ENCODE peak calls at places on chromosomes 4 and X, in eight cellular contexts. T, O, D, B, Z, K, Y and W are unnamed samples.

GRCh38 chr4:99062120-99062519 is 26.5 kb downstream of the ADH5 start:
- DNase-seq in T (no peak), O (no peak), D (no peak), B (no peak), Z (no peak), K (no peak), Y (no peak), W (no peak)

GRCh38 chrX:32825009-32825408 is 386.3 kb downstream of the DMD start:
- DNase-seq in T (no peak), O (no peak), D (no peak), B (no peak), Z (no peak), K (no peak), Y (no peak), W (no peak)

GRCh38 chr4:57425610-57426009 is 315.4 kb upstream of the IGFBP7 start:
- DNase-seq in T (no peak), O (no peak), D (peak; percentile 39), B (no peak), Z (no peak), K (peak; percentile 73), Y (no peak), W (no peak)

GRCh38 chrX:50941638-50942037 is 31.1 kb downstream of the BMP15 start:
- DNase-seq in T (no peak), O (peak; percentile 68), D (no peak), B (no peak), Z (no peak), K (no peak), Y (no peak), W (peak; percentile 6)

GRCh38 chr4:15035152-15035551 is 32.9 kb downstream of the CPEB2 start:
- DNase-seq in T (no peak), O (no peak), D (peak; percentile 48), B (no peak), Z (no peak), K (peak; percentile 13), Y (no peak), W (no peak)

GRCh38 chr4:153931804-153932203 is 142.9 kb upstream of the SFRP2 start:
- DNase-seq in T (peak; percentile 27), O (no peak), D (no peak), B (no peak), Z (no peak), K (peak; percentile 80), Y (no peak), W (no peak)

GRCh38 chr4:174265917-174266316 is 17.6 kb downstream of the FBXO8 start:
- DNase-seq in T (peak; percentile 8), O (no peak), D (no peak), B (no peak), Z (no peak), K (no peak), Y (no peak), W (no peak)

GRCh38 chr4:173317003-173317402 is 17.2 kb downstream of the HMGB2 start:
- DNase-seq in T (no peak), O (no peak), D (no peak), B (no peak), Z (no peak), K (no peak), Y (no peak), W (no peak)

GRCh38 chr4:174828845-174829701 is at the start of gene GLRA3:
- DNase-seq in T (peak; percentile 65), O (peak; percentile 81), D (peak; percentile 70), B (peak; percentile 68), Z (peak; percentile 47), K (peak; percentile 42), Y (no peak), W (peak; percentile 78)

GRCh38 chr4:152585036-152585439 is 49.1 kb upstream of the FBXW7 start:
- DNase-seq in T (no peak), O (no peak), D (no peak), B (no peak), Z (no peak), K (no peak), Y (no peak), W (peak; percentile 76)

GRCh38 chr4:4327652-4328121 is 37.6 kb downstream of the ZBTB49 start:
- DNase-seq in T (peak; percentile 62), O (peak; percentile 88), D (no peak), B (peak; percentile 59), Z (no peak), K (peak; percentile 18), Y (no peak), W (no peak)

GRCh38 chrX:137058339-137059127 is 24.7 kb upstream of the GPR101 start:
- DNase-seq in T (no peak), O (no peak), D (no peak), B (no peak), Z (no peak), K (no peak), Y (no peak), W (no peak)

GRCh38 chrX:143621276-143621675 is 14.6 kb downstream of the SLITRK4 start:
- DNase-seq in T (no peak), O (no peak), D (no peak), B (no peak), Z (no peak), K (no peak), Y (no peak), W (no peak)

DNA sequence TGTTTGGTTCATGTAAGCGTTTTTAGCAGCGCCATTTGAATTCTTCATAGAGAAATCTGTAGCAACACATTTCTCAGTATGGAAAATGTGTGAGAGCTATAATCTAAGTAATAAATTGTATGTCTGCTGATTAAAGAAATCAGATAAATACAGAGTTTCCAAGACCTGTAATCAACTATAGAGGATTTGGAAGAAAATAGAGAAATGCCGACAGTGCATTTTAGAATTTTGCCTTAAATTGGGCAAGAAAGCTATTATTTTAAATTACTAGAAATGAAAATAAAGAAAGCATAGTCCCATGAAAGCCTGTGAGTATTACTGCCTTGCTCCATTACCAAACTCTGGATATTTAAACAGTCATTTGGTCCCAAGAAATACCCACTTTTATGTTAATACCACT is 2.7 kb downstream of the RUFY3 start:
- DNase-seq in T (no peak), O (no peak), D (no peak), B (no peak), Z (no peak), K (no peak), Y (no peak), W (no peak)
- H3K4me3 ChIP-seq in T (no peak overlapping the region), O (no peak overlapping the region), D (no peak overlapping the region), B (no peak overlapping the region), Z (no peak overlapping the region), K (no peak overlapping the region), Y (no peak overlapping the region), W (no peak overlapping the region)

GRCh38 chr4:80286451-80286850 is 20.0 kb downstream of the FGF5 start:
- DNase-seq in T (peak; percentile 36), O (no peak), D (no peak), B (no peak), Z (no peak), K (no peak), Y (no peak), W (no peak)
- H3K4me3 ChIP-seq in T (peak overlapping the region; percentile 47), O (no peak overlapping the region), D (no peak overlapping the region), B (no peak overlapping the region), Z (no peak overlapping the region), K (no peak overlapping the region), Y (no peak overlapping the region), W (no peak overlapping the region)

DNA sequence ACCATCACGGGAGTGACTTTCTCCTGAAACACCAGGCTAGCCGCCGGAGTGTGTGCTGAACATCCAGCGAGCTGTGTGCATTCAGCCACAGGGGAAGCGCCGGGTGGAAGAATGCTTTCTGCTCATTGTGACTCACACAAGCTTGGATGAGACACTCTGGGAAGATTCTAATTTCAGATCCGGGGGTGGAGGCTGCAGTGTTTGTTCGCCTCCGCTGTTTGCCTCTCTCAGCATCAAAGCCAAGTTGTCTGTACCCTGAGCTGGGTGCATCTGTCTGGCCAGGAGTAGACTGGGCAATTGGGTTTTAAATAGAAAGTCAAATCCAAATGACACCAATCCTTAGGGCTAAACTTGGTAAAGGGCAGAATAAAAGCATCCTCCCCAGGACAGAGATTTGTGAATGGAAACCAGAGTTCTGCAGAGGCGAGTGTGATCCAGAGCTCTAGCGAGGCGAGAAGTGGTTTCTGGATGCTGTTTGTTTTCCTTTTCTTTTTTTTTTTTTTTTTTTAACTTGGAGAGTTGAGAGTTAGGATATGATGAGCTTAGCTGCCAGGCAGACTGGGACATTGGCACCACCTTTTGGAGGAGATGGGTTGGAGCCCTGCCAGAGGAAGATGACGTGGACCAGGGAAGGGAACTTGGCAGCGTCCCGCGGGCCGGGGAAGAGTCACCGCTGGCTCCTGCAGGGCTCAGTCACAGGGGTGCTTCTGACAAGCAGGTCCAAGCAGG is 196.0 kb upstream of the PSAPL1 start:
- DNase-seq in T (peak; percentile 67), O (no peak), D (peak; percentile 91), B (peak; percentile 50), Z (no peak), K (peak; percentile 93), Y (no peak), W (no peak)
- H3K4me3 ChIP-seq in T (no peak overlapping the region), O (no peak overlapping the region), D (no peak overlapping the region), B (no peak overlapping the region), Z (no peak overlapping the region), K (peak overlapping the region; percentile 17), Y (no peak overlapping the region), W (no peak overlapping the region)

GRCh38 chr4:41061482-41062185 is 152.7 kb downstream of the APBB2 start:
- DNase-seq in T (peak; percentile 33), O (no peak), D (peak; percentile 32), B (no peak), Z (no peak), K (peak; percentile 35), Y (no peak), W (no peak)
- H3K4me3 ChIP-seq in T (no peak overlapping the region), O (no peak overlapping the region), D (no peak overlapping the region), B (no peak overlapping the region), Z (no peak overlapping the region), K (no peak overlapping the region), Y (no peak overlapping the region), W (no peak overlapping the region)

GRCh38 chrX:54042609-54043010 is 1.7 kb downstream of the PHF8 start:
- DNase-seq in T (peak; percentile 58), O (peak; percentile 82), D (peak; percentile 71), B (peak; percentile 45), Z (peak; percentile 50), K (peak; percentile 64), Y (peak; percentile 3), W (peak; percentile 51)
- H3K4me3 ChIP-seq in T (peak overlapping the region; percentile 76), O (peak overlapping the region; percentile 54), D (peak overlapping the region; percentile 71), B (peak overlapping the region; percentile 69), Z (peak overlapping the region; percentile 75), K (peak overlapping the region; percentile 70), Y (peak overlapping the region; percentile 86), W (peak overlapping the region; percentile 79)

GRCh38 chr4:25861422-25861926 is 1.3 kb downstream of the SEL1L3 start:
- DNase-seq in T (peak; percentile 77), O (no peak), D (peak; percentile 48), B (no peak), Z (no peak), K (peak; percentile 28), Y (no peak), W (peak; percentile 17)
- H3K4me3 ChIP-seq in T (peak overlapping the region; percentile 69), O (peak overlapping the region; percentile 83), D (peak overlapping the region; percentile 58), B (peak overlapping the region; percentile 88), Z (peak overlapping the region; percentile 71), K (peak overlapping the region; percentile 53), Y (peak overlapping the region; percentile 72), W (peak overlapping the region; percentile 85)

DNA sequence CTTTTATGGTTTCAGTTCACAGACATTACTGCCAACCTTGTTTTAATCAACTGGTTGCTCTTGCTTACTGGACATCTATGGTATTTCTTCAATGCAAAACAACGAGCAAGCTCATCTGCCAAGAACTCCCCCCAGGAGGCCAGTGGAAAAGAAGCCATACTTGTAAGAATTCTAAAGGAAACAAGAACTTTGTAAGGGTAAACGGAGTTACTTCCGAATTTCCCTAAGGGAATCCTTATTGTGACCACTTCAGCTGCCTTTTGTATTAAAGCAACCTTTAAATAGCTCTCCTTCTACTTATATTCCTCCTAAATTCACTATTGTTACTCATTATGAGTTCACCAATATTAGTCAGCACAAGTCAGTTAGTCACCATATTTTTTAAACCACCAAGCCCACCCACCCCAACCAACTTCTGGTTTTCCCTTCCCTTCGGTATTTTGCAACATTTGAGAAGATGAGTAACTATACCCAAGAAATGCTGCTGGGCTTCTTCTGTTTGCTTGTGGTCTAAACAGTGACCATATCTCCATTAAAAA is 602.8 kb upstream of the DIPK2B start:
- DNase-seq in T (peak; percentile 81), O (no peak), D (peak; percentile 95), B (no peak), Z (no peak), K (peak; percentile 97), Y (no peak), W (no peak)
- H3K4me3 ChIP-seq in T (peak overlapping the region; percentile 42), O (no peak overlapping the region), D (peak overlapping the region; percentile 14), B (no peak overlapping the region), Z (no peak overlapping the region), K (peak overlapping the region; percentile 43), Y (no peak overlapping the region), W (no peak overlapping the region)